ENCODE peak calls at places on chromosomes 5 and 9, in nine cellular contexts. Q is ACHN; R is psoas muscle; I is T-helper 9 cell; T is fibroblast of the aortic adventitia; F is right cardiac atrium; W is GM04503; C is retina; A is stimulated activated CD4-positive, alpha-beta T cell treated with anti-CD3 and anti-CD28 coated beads, Interleukin-1b, Interleukin-23, amount 100 ng/mL, for 1 hour. X is an unnamed sample.

GRCh38 chr5:172688735-172689572 is 47.9 kb downstream of the NEURL1B start:
- DNase-seq in Q (no peak), R (no peak), I (no peak), T (peak; percentile 65), F (peak; percentile 80), W (no peak), C (no peak), A (no peak), X (no peak)

GRCh38 chr5:40746703-40747102 is 9.1 kb downstream of the TTC33 start:
- DNase-seq in Q (no peak), R (no peak), I (no peak), T (peak; percentile 12), F (no peak), W (no peak), C (no peak), A (no peak), X (no peak)

GRCh38 chr9:89534888-89535287 is 37.0 kb upstream of the SEMA4D start:
- DNase-seq in Q (no peak), R (no peak), I (no peak), T (no peak), F (no peak), W (no peak), C (no peak), A (no peak), X (no peak)

GRCh38 chr9:27528886-27529315 is 713 bp downstream of the MOB3B start:
- DNase-seq in Q (no peak), R (peak; percentile 76), I (peak; percentile 25), T (peak; percentile 3), F (peak; percentile 77), W (no peak), C (no peak), A (no peak), X (peak; percentile 49)

GRCh38 chr5:145752947-145753346 is 82.2 kb downstream of the PRELID2 start:
- DNase-seq in Q (no peak), R (no peak), I (no peak), T (peak; percentile 70), F (no peak), W (peak; percentile 24), C (no peak), A (no peak), X (no peak)

GRCh38 chr5:72561407-72561972 is 54.3 kb upstream of the ZNF366 start:
- DNase-seq in Q (no peak), R (no peak), I (no peak), T (no peak), F (no peak), W (no peak), C (no peak), A (no peak), X (no peak)

GRCh38 chr9:93133641-93134017 is 422 bp downstream of the NINJ1 start:
- DNase-seq in Q (peak; percentile 78), R (peak; percentile 89), I (peak; percentile 54), T (peak; percentile 81), F (peak; percentile 90), W (peak; percentile 32), C (peak; percentile 90), A (no peak), X (peak; percentile 86)

GRCh38 chr5:154092356-154092755 is 53.6 kb downstream of the MFAP3 start:
- DNase-seq in Q (peak; percentile 13), R (no peak), I (no peak), T (peak; percentile 34), F (no peak), W (peak; percentile 75), C (no peak), A (no peak), X (no peak)

GRCh38 chr5:73591102-73591695 is 25.7 kb downstream of the UTP15 start:
- DNase-seq in Q (peak; percentile 76), R (no peak), I (peak; percentile 20), T (peak; percentile 96), F (no peak), W (peak; percentile 31), C (peak; percentile 68), A (peak; percentile 8), X (no peak)

GRCh38 chr5:124574521-124575436 is 171.7 kb downstream of the ZNF608 start:
- DNase-seq in Q (no peak), R (no peak), I (no peak), T (no peak), F (no peak), W (no peak), C (peak; percentile 59), A (no peak), X (no peak)

GRCh38 chr5:26761040-26761439 is 277.3 kb downstream of the CDH9 start:
- DNase-seq in Q (no peak), R (no peak), I (no peak), T (no peak), F (no peak), W (no peak), C (peak; percentile 39), A (no peak), X (no peak)

GRCh38 chr9:114282926-114283325 is 40.0 kb upstream of the ORM1 start:
- DNase-seq in Q (no peak), R (peak; percentile 30), I (no peak), T (peak; percentile 83), F (no peak), W (peak; percentile 71), C (no peak), A (no peak), X (no peak)

GRCh38 chr5:54985301-54986268 is at the start of gene ESM1:
- DNase-seq in Q (no peak), R (no peak), I (no peak), T (peak; percentile 68), F (no peak), W (peak; percentile 61), C (peak; percentile 6), A (no peak), X (no peak)

GRCh38 chr5:1312206-1312605 is 17.3 kb upstream of the TERT start:
- DNase-seq in Q (no peak), R (peak; percentile 8), I (peak; percentile 38), T (no peak), F (no peak), W (no peak), C (no peak), A (no peak), X (no peak)

GRCh38 chr9:114372971-114373591 is 14.7 kb downstream of the AKNA start:
- DNase-seq in Q (no peak), R (peak; percentile 76), I (peak; percentile 75), T (no peak), F (peak; percentile 87), W (no peak), C (no peak), A (peak; percentile 39), X (peak; percentile 63)

GRCh38 chr5:57179262-57179960 is 5.6 kb downstream of the GPBP1 start:
- DNase-seq in Q (no peak), R (no peak), I (no peak), T (no peak), F (no peak), W (no peak), C (no peak), A (no peak), X (no peak)

GRCh38 chr5:74304536-74304935 is 336.0 kb downstream of the ENC1 start:
- DNase-seq in Q (no peak), R (no peak), I (no peak), T (no peak), F (no peak), W (no peak), C (no peak), A (no peak), X (no peak)

GRCh38 chr9:90925581-90926257 is 124.1 kb downstream of the SYK start:
- DNase-seq in Q (peak; percentile 57), R (no peak), I (no peak), T (peak; percentile 79), F (no peak), W (peak; percentile 67), C (no peak), A (no peak), X (no peak)

GRCh38 chr5:77882670-77883257 is 106.6 kb upstream of the TBCA start:
- DNase-seq in Q (no peak), R (no peak), I (no peak), T (peak; percentile 66), F (no peak), W (no peak), C (no peak), A (no peak), X (no peak)

GRCh38 chr5:179409806-179410205 is 64.5 kb upstream of the ADAMTS2 start:
- DNase-seq in Q (no peak), R (no peak), I (no peak), T (no peak), F (no peak), W (no peak), C (no peak), A (no peak), X (no peak)

GRCh38 chr9:113715086-113715485 is 161.0 kb upstream of the ZNF618 start:
- DNase-seq in Q (peak; percentile 34), R (no peak), I (no peak), T (peak; percentile 56), F (no peak), W (peak; percentile 31), C (no peak), A (no peak), X (no peak)

GRCh38 chr5:141488591-141489478 is at the start of gene PCDHGC5:
- DNase-seq in Q (peak; percentile 17), R (no peak), I (no peak), T (peak; percentile 67), F (no peak), W (no peak), C (no peak), A (no peak), X (no peak)

GRCh38 chr9:123120131-123120530 is 86.7 kb downstream of the GPR21 start:
- DNase-seq in Q (no peak), R (no peak), I (no peak), T (no peak), F (no peak), W (no peak), C (no peak), A (no peak), X (no peak)

GRCh38 chr5:149795360-149795759 is 65.2 kb downstream of the PPARGC1B start:
- DNase-seq in Q (no peak), R (no peak), I (no peak), T (no peak), F (no peak), W (no peak), C (no peak), A (no peak), X (no peak)

X was measured in left cardiac atrium.